ENCODE peak calls at places on chromosomes 3 and 15, in five cellular contexts. One of them, this sample, is unnamed.

GRCh38 chr3:162538466-162538865 is 1041.9 kb downstream of the OTOL1 start:
- DNase-seq in Peyer's patch: no peak
- DNase-seq in activated CD8-positive, alpha-beta memory T cell treated with anti-CD3 and anti-CD28 coated beads, Interleukin-2, amount 50 U/mL, for 48 hours: no peak
- DNase-seq in putamen: no peak
- DNase-seq in WTC11: no peak
- DNase-seq in this sample: no peak

GRCh38 chr3:194961555-194961954 is 275.9 kb downstream of the FAM43A start:
- DNase-seq in activated CD8-positive, alpha-beta memory T cell treated with anti-CD3 and anti-CD28 coated beads, Interleukin-2, amount 50 U/mL, for 48 hours: no peak
- DNase-seq in WTC11: no peak
- DNase-seq in putamen: no peak
- DNase-seq in Peyer's patch: no peak
- DNase-seq in this sample: peak

GRCh38 chr3:150149651-150150051 is 179.0 kb upstream of the PFN2 start:
- DNase-seq in WTC11: no peak
- DNase-seq in activated CD8-positive, alpha-beta memory T cell treated with anti-CD3 and anti-CD28 coated beads, Interleukin-2, amount 50 U/mL, for 48 hours: no peak
- DNase-seq in putamen: no peak
- DNase-seq in Peyer's patch: no peak
- DNase-seq in this sample: no peak

GRCh38 chr3:139774570-139775302 is 97.0 kb upstream of the NMNAT3 start:
- DNase-seq in activated CD8-positive, alpha-beta memory T cell treated with anti-CD3 and anti-CD28 coated beads, Interleukin-2, amount 50 U/mL, for 48 hours: no peak
- DNase-seq in WTC11: peak
- DNase-seq in Peyer's patch: no peak
- DNase-seq in putamen: peak
- DNase-seq in this sample: peak

GRCh38 chr3:155853214-155854146 is 747 bp downstream of the SLC33A1 start:
- DNase-seq in putamen: no peak
- DNase-seq in Peyer's patch: peak
- DNase-seq in WTC11: peak
- DNase-seq in activated CD8-positive, alpha-beta memory T cell treated with anti-CD3 and anti-CD28 coated beads, Interleukin-2, amount 50 U/mL, for 48 hours: peak
- DNase-seq in this sample: peak

GRCh38 chr3:42720126-42720525 is 17.5 kb upstream of the HHATL start:
- DNase-seq in Peyer's patch: no peak
- DNase-seq in WTC11: no peak
- DNase-seq in putamen: no peak
- DNase-seq in activated CD8-positive, alpha-beta memory T cell treated with anti-CD3 and anti-CD28 coated beads, Interleukin-2, amount 50 U/mL, for 48 hours: no peak
- DNase-seq in this sample: no peak

GRCh38 chr3:140363801-140364200 is 314.1 kb upstream of the TRIM42 start:
- DNase-seq in putamen: no peak
- DNase-seq in WTC11: no peak
- DNase-seq in Peyer's patch: no peak
- DNase-seq in activated CD8-positive, alpha-beta memory T cell treated with anti-CD3 and anti-CD28 coated beads, Interleukin-2, amount 50 U/mL, for 48 hours: no peak
- DNase-seq in this sample: no peak

GRCh38 chr15:71811036-71811736 is 832 bp downstream of the NR2E3 start:
- DNase-seq in WTC11: no peak
- DNase-seq in putamen: no peak
- DNase-seq in activated CD8-positive, alpha-beta memory T cell treated with anti-CD3 and anti-CD28 coated beads, Interleukin-2, amount 50 U/mL, for 48 hours: no peak
- DNase-seq in Peyer's patch: no peak
- DNase-seq in this sample: peak

GRCh38 chr3:118818386-118818785 is 216.3 kb downstream of the IGSF11 start:
- DNase-seq in activated CD8-positive, alpha-beta memory T cell treated with anti-CD3 and anti-CD28 coated beads, Interleukin-2, amount 50 U/mL, for 48 hours: no peak
- DNase-seq in putamen: no peak
- DNase-seq in WTC11: no peak
- DNase-seq in Peyer's patch: no peak
- DNase-seq in this sample: no peak

GRCh38 chr3:138009476-138010272 is at the start of gene CLDN18:
- DNase-seq in Peyer's patch: no peak
- DNase-seq in activated CD8-positive, alpha-beta memory T cell treated with anti-CD3 and anti-CD28 coated beads, Interleukin-2, amount 50 U/mL, for 48 hours: no peak
- DNase-seq in WTC11: peak
- DNase-seq in putamen: no peak
- DNase-seq in this sample: no peak

GRCh38 chr3:190458040-190458439 is 8.3 kb upstream of the TMEM207 start:
- DNase-seq in Peyer's patch: no peak
- DNase-seq in WTC11: no peak
- DNase-seq in putamen: no peak
- DNase-seq in activated CD8-positive, alpha-beta memory T cell treated with anti-CD3 and anti-CD28 coated beads, Interleukin-2, amount 50 U/mL, for 48 hours: no peak
- DNase-seq in this sample: no peak

GRCh38 chr3:32948625-32949445 is 2.6 kb upstream of the CCR4 start:
- DNase-seq in activated CD8-positive, alpha-beta memory T cell treated with anti-CD3 and anti-CD28 coated beads, Interleukin-2, amount 50 U/mL, for 48 hours: peak
- DNase-seq in Peyer's patch: no peak
- DNase-seq in putamen: no peak
- DNase-seq in WTC11: no peak
- DNase-seq in this sample: no peak

GRCh38 chr3:42023380-42023779 is 61.5 kb upstream of the ULK4 start:
- DNase-seq in Peyer's patch: no peak
- DNase-seq in WTC11: no peak
- DNase-seq in putamen: no peak
- DNase-seq in activated CD8-positive, alpha-beta memory T cell treated with anti-CD3 and anti-CD28 coated beads, Interleukin-2, amount 50 U/mL, for 48 hours: peak
- DNase-seq in this sample: no peak

GRCh38 chr3:29627136-29628117 is 346.6 kb downstream of the RBMS3 start:
- DNase-seq in activated CD8-positive, alpha-beta memory T cell treated with anti-CD3 and anti-CD28 coated beads, Interleukin-2, amount 50 U/mL, for 48 hours: no peak
- DNase-seq in Peyer's patch: no peak
- DNase-seq in putamen: no peak
- DNase-seq in WTC11: no peak
- DNase-seq in this sample: no peak

GRCh38 chr3:178947738-178948137 is 123.9 kb downstream of the ZMAT3 start:
- DNase-seq in putamen: no peak
- DNase-seq in Peyer's patch: no peak
- DNase-seq in WTC11: no peak
- DNase-seq in activated CD8-positive, alpha-beta memory T cell treated with anti-CD3 and anti-CD28 coated beads, Interleukin-2, amount 50 U/mL, for 48 hours: no peak
- DNase-seq in this sample: no peak

GRCh38 chr3:51544011-51544775 is 5.7 kb downstream of the RAD54L2 start:
- DNase-seq in activated CD8-positive, alpha-beta memory T cell treated with anti-CD3 and anti-CD28 coated beads, Interleukin-2, amount 50 U/mL, for 48 hours: no peak
- DNase-seq in putamen: no peak
- DNase-seq in Peyer's patch: no peak
- DNase-seq in WTC11: no peak
- DNase-seq in this sample: no peak

GRCh38 chr3:148930785-148931184 is 60.6 kb upstream of the GYG1 start:
- DNase-seq in activated CD8-positive, alpha-beta memory T cell treated with anti-CD3 and anti-CD28 coated beads, Interleukin-2, amount 50 U/mL, for 48 hours: no peak
- DNase-seq in Peyer's patch: no peak
- DNase-seq in putamen: no peak
- DNase-seq in WTC11: no peak
- DNase-seq in this sample: no peak

GRCh38 chr3:43072361-43072760 is 33.5 kb downstream of the POMGNT2 start:
- DNase-seq in Peyer's patch: no peak
- DNase-seq in putamen: no peak
- DNase-seq in activated CD8-positive, alpha-beta memory T cell treated with anti-CD3 and anti-CD28 coated beads, Interleukin-2, amount 50 U/mL, for 48 hours: no peak
- DNase-seq in WTC11: no peak
- DNase-seq in this sample: peak

GRCh38 chr3:178419078-178419477 is 117.2 kb upstream of the KCNMB2 start:
- DNase-seq in putamen: no peak
- DNase-seq in Peyer's patch: no peak
- DNase-seq in WTC11: no peak
- DNase-seq in activated CD8-positive, alpha-beta memory T cell treated with anti-CD3 and anti-CD28 coated beads, Interleukin-2, amount 50 U/mL, for 48 hours: no peak
- DNase-seq in this sample: no peak

GRCh38 chr3:111595239-111595638 is at the start of gene ZBED2:
- DNase-seq in putamen: peak
- DNase-seq in WTC11: no peak
- DNase-seq in activated CD8-positive, alpha-beta memory T cell treated with anti-CD3 and anti-CD28 coated beads, Interleukin-2, amount 50 U/mL, for 48 hours: no peak
- DNase-seq in Peyer's patch: no peak
- DNase-seq in this sample: no peak

GRCh38 chr3:130839815-130840214 is 54.1 kb upstream of the ATP2C1 start:
- DNase-seq in Peyer's patch: no peak
- DNase-seq in putamen: no peak
- DNase-seq in WTC11: peak
- DNase-seq in activated CD8-positive, alpha-beta memory T cell treated with anti-CD3 and anti-CD28 coated beads, Interleukin-2, amount 50 U/mL, for 48 hours: no peak
- DNase-seq in this sample: no peak

This sample was measured in osteocyte.